ENCODE peak calls at places on chromosomes 5 and 9, in four cellular contexts. One of them, this sample, is unnamed. For H3K27me3, the result is how much of the 10 kb centered on the place peaks cover.

GRCh38 chr5:72634444-72634843 is 127.2 kb upstream of the ZNF366 start:
- DNase-seq in body of pancreas: no peak
- DNase-seq in Peyer's patch: no peak
- DNase-seq in Karpas-422: no peak
- DNase-seq in this sample: no peak

GRCh38 chr9:126049896-126050604 is 276.6 kb upstream of the MVB12B start:
- DNase-seq in body of pancreas: no peak
- DNase-seq in Peyer's patch: no peak
- DNase-seq in Karpas-422: no peak
- DNase-seq in this sample: no peak

GRCh38 chr5:80757290-80757689 is 102.5 kb upstream of the DHFR start:
- DNase-seq in Peyer's patch: no peak
- DNase-seq in body of pancreas: no peak
- DNase-seq in Karpas-422: no peak
- DNase-seq in this sample: no peak

GRCh38 chr9:14180077-14180941 is 133.6 kb downstream of the NFIB start:
- DNase-seq in Peyer's patch: no peak
- DNase-seq in body of pancreas: peak
- DNase-seq in Karpas-422: no peak
- DNase-seq in this sample: no peak

GRCh38 chr5:142325677-142326479 is 1.1 kb upstream of the SPRY4 start:
- DNase-seq in Peyer's patch: no peak
- DNase-seq in Karpas-422: no peak
- DNase-seq in body of pancreas: peak
- DNase-seq in this sample: no peak

GRCh38 chr5:71834575-71834974 is 115.5 kb downstream of the CARTPT start:
- DNase-seq in Karpas-422: no peak
- DNase-seq in Peyer's patch: no peak
- DNase-seq in body of pancreas: no peak
- DNase-seq in this sample: no peak

GRCh38 chr5:16736158-16736994 is 119.6 kb upstream of the RETREG1 start:
- DNase-seq in body of pancreas: peak
- DNase-seq in Karpas-422: no peak
- DNase-seq in Peyer's patch: no peak
- DNase-seq in this sample: no peak

GRCh38 chr5:95808686-95809413 is 13.7 kb downstream of the GLRX start:
- DNase-seq in Peyer's patch: peak
- DNase-seq in body of pancreas: peak
- DNase-seq in Karpas-422: peak
- DNase-seq in this sample: peak

GRCh38 chr5:57034517-57034916 is 82.6 kb upstream of the MIER3 start:
- DNase-seq in Karpas-422: no peak
- DNase-seq in Peyer's patch: no peak
- DNase-seq in body of pancreas: no peak
- DNase-seq in this sample: no peak

GRCh38 chr5:179558912-179559279 is 8.5 kb downstream of the RUFY1 start:
- DNase-seq in body of pancreas: peak
- DNase-seq in Peyer's patch: no peak
- DNase-seq in Karpas-422: no peak
- DNase-seq in this sample: no peak

GRCh38 chr9:132864277-132864676 is 13.8 kb downstream of the AK8 start:
- DNase-seq in body of pancreas: no peak
- DNase-seq in Peyer's patch: no peak
- DNase-seq in Karpas-422: no peak
- DNase-seq in this sample: no peak

GRCh38 chr5:14463629-14464028 is 118.0 kb upstream of the OTULINL start:
- DNase-seq in body of pancreas: no peak
- DNase-seq in Karpas-422: no peak
- DNase-seq in Peyer's patch: no peak
- DNase-seq in this sample: no peak

GRCh38 chr5:154603978-154604679 is 126.1 kb upstream of the HAND1 start:
- DNase-seq in body of pancreas: peak
- DNase-seq in Karpas-422: no peak
- DNase-seq in Peyer's patch: no peak
- DNase-seq in this sample: no peak

GRCh38 chr9:130329061-130329460 is 63.5 kb downstream of the HMCN2 start:
- DNase-seq in Peyer's patch: no peak
- DNase-seq in Karpas-422: no peak
- DNase-seq in body of pancreas: no peak
- DNase-seq in this sample: no peak

GRCh38 chr5:145283101-145283500 is 552.0 kb downstream of the PRELID2 start:
- DNase-seq in Karpas-422: no peak
- DNase-seq in Peyer's patch: no peak
- DNase-seq in body of pancreas: no peak
- DNase-seq in this sample: no peak

GRCh38 chr5:42753099-42753498 is 3.5 kb upstream of the CCDC152 start:
- DNase-seq in body of pancreas: no peak
- DNase-seq in Peyer's patch: no peak
- DNase-seq in Karpas-422: no peak
- DNase-seq in this sample: no peak

GRCh38 chr5:120567921-120568320 is 103.8 kb downstream of the PRR16 start:
- DNase-seq in Karpas-422: no peak
- DNase-seq in body of pancreas: no peak
- DNase-seq in Peyer's patch: no peak
- DNase-seq in this sample: no peak

GRCh38 chr9:92954078-92954861 is 6.9 kb downstream of the FGD3 start:
- DNase-seq in body of pancreas: peak
- DNase-seq in Peyer's patch: peak
- DNase-seq in Karpas-422: no peak
- DNase-seq in this sample: peak

GRCh38 chr5:35029333-35029732 is 18.4 kb downstream of the AGXT2 start:
- DNase-seq in Karpas-422: no peak
- DNase-seq in body of pancreas: no peak
- DNase-seq in Peyer's patch: no peak
- DNase-seq in this sample: no peak

GRCh38 chr9:75604661-75605060 is 285.8 kb upstream of the PCSK5 start:
- DNase-seq in Karpas-422: peak
- DNase-seq in Peyer's patch: no peak
- DNase-seq in body of pancreas: no peak
- DNase-seq in this sample: no peak
- H3K27ac ChIP-seq in Karpas-422: peak
- H3K27ac ChIP-seq in Peyer's patch: no peak
- H3K27ac ChIP-seq in body of pancreas: no peak
- H3K27ac ChIP-seq in this sample: no peak

GRCh38 chr9:136307215-136307750 is 3.4 kb upstream of the CCDC187 start:
- DNase-seq in Peyer's patch: no peak
- DNase-seq in body of pancreas: no peak
- DNase-seq in Karpas-422: no peak
- DNase-seq in this sample: no peak

GRCh38 chr9:136304981-136305380 is 1.1 kb upstream of the CCDC187 start:
- DNase-seq in Peyer's patch: no peak
- DNase-seq in body of pancreas: no peak
- DNase-seq in Karpas-422: no peak
- DNase-seq in this sample: no peak

GRCh38 chr9:136304456-136304855 is 562 bp upstream of the CCDC187 start:
- DNase-seq in Karpas-422: no peak
- DNase-seq in Peyer's patch: no peak
- DNase-seq in body of pancreas: no peak
- DNase-seq in this sample: no peak

GRCh38 chr9:136306691-136307208 is 2.9 kb upstream of the CCDC187 start:
- DNase-seq in Karpas-422: no peak
- DNase-seq in body of pancreas: no peak
- DNase-seq in Peyer's patch: no peak
- DNase-seq in this sample: no peak

GRCh38 chr9:136305822-136306690 is 2.2 kb upstream of the CCDC187 start:
- DNase-seq in body of pancreas: no peak
- DNase-seq in Peyer's patch: no peak
- DNase-seq in Karpas-422: peak
- DNase-seq in this sample: no peak
- H3K27me3 ChIP-seq in body of pancreas: under half
- H3K27me3 ChIP-seq in Peyer's patch: under half
- H3K27me3 ChIP-seq in Karpas-422: under half
- H3K27me3 ChIP-seq in this sample: under half

GRCh38 chr9:114429488-114429887 is 41.7 kb upstream of the AKNA start:
- DNase-seq in body of pancreas: no peak
- DNase-seq in Peyer's patch: no peak
- DNase-seq in Karpas-422: no peak
- DNase-seq in this sample: no peak

GRCh38 chr9:114431770-114432169 is 44.0 kb upstream of the AKNA start:
- DNase-seq in body of pancreas: no peak
- DNase-seq in Karpas-422: no peak
- DNase-seq in Peyer's patch: no peak
- DNase-seq in this sample: no peak

GRCh38 chr9:114428466-114428865 is 40.7 kb upstream of the AKNA start:
- DNase-seq in Peyer's patch: no peak
- DNase-seq in Karpas-422: no peak
- DNase-seq in body of pancreas: no peak
- DNase-seq in this sample: no peak

GRCh38 chr9:114431003-114431402 is 43.2 kb upstream of the AKNA start:
- DNase-seq in body of pancreas: no peak
- DNase-seq in Peyer's patch: no peak
- DNase-seq in Karpas-422: no peak
- DNase-seq in this sample: no peak

DNA sequence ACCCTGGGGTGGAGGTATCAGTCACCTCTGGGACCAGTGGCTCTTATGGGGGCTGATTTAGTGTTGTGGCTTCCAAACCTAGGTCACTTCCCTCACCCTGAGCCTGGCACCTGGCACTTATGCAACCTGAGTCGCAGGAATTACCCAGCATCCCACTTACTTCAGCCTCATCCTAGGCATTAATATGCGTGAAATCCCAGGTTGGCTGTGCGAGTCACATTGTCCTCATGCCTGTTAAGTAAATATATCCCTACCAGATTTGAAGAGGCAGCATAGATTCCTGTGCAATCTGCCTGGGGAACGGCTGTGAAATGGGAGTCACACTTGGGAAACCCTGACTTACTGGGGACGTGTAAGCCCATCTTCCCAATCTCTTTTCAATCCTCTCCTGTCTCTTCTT is 42.7 kb upstream of the AKNA start:
- DNase-seq in Peyer's patch: no peak
- DNase-seq in body of pancreas: no peak
- DNase-seq in Karpas-422: no peak
- DNase-seq in this sample: no peak
- H3K4me3 ChIP-seq in Peyer's patch: no peak
- H3K4me3 ChIP-seq in body of pancreas: no peak
- H3K4me3 ChIP-seq in Karpas-422: no peak
- H3K4me3 ChIP-seq in this sample: no peak

GRCh38 chr9:134283692-134284265 is 42.5 kb upstream of the RXRA start:
- DNase-seq in Peyer's patch: no peak
- DNase-seq in Karpas-422: no peak
- DNase-seq in body of pancreas: no peak
- DNase-seq in this sample: no peak
- H3K27ac ChIP-seq in Peyer's patch: no peak
- H3K27ac ChIP-seq in Karpas-422: no peak
- H3K27ac ChIP-seq in body of pancreas: peak
- H3K27ac ChIP-seq in this sample: no peak

GRCh38 chr5:169300468-169301385 is at the start of gene SLIT3:
- DNase-seq in body of pancreas: peak
- DNase-seq in Karpas-422: no peak
- DNase-seq in Peyer's patch: no peak
- DNase-seq in this sample: no peak
- H3K27me3 ChIP-seq in body of pancreas: under half
- H3K27me3 ChIP-seq in Karpas-422: under half
- H3K27me3 ChIP-seq in Peyer's patch: under half
- H3K27me3 ChIP-seq in this sample: under half

GRCh38 chr9:124725068-124725452 is 46.1 kb downstream of the NR6A1 start:
- DNase-seq in body of pancreas: peak
- DNase-seq in Karpas-422: no peak
- DNase-seq in Peyer's patch: no peak
- DNase-seq in this sample: no peak

GRCh38 chr9:124723352-124723751 is 47.8 kb downstream of the NR6A1 start:
- DNase-seq in Karpas-422: no peak
- DNase-seq in body of pancreas: no peak
- DNase-seq in Peyer's patch: no peak
- DNase-seq in this sample: no peak

GRCh38 chr9:124726886-124727285 is 44.2 kb downstream of the NR6A1 start:
- DNase-seq in Karpas-422: no peak
- DNase-seq in body of pancreas: no peak
- DNase-seq in Peyer's patch: no peak
- DNase-seq in this sample: no peak

GRCh38 chr9:124721109-124721850 is 49.8 kb downstream of the NR6A1 start:
- DNase-seq in body of pancreas: no peak
- DNase-seq in Peyer's patch: no peak
- DNase-seq in Karpas-422: no peak
- DNase-seq in this sample: no peak

GRCh38 chr9:124724415-124725067 is 46.6 kb downstream of the NR6A1 start:
- DNase-seq in body of pancreas: no peak
- DNase-seq in Karpas-422: no peak
- DNase-seq in Peyer's patch: no peak
- DNase-seq in this sample: no peak
- H3K4me3 ChIP-seq in body of pancreas: no peak
- H3K4me3 ChIP-seq in Karpas-422: no peak
- H3K4me3 ChIP-seq in Peyer's patch: no peak
- H3K4me3 ChIP-seq in this sample: no peak

This sample was measured in CD8-positive, alpha-beta memory T cell.